ENCODE peak calls at places on chromosomes 11 and 22, in five cellular contexts. O is A549, Y is H1, V is cardiac muscle cell, B is WERI-Rb-1. N is an unnamed sample.

GRCh38 chr11:70078095-70078795 is at the start of gene ANO1:
- DNase-seq in O (no peak), Y (no peak), V (peak; percentile 50), B (no peak), N (no peak)

GRCh38 chr11:90179923-90180322 is 42.9 kb downstream of the CHORDC1 start:
- DNase-seq in O (no peak), Y (no peak), V (no peak), B (no peak), N (no peak)

GRCh38 chr22:24407278-24407665 is 20.1 kb upstream of the ADORA2A start:
- DNase-seq in O (no peak), Y (no peak), V (no peak), B (no peak), N (no peak)

GRCh38 chr22:50724616-50725015 is 13.4 kb upstream of the ACR start:
- DNase-seq in O (no peak), Y (no peak), V (no peak), B (no peak), N (no peak)

GRCh38 chr11:69837791-69838190 is 18.6 kb upstream of the FGF3 start:
- DNase-seq in O (no peak), Y (no peak), V (no peak), B (no peak), N (peak; percentile 18)

GRCh38 chr11:134607963-134608750 is 196.1 kb upstream of the B3GAT1 start:
- DNase-seq in O (no peak), Y (no peak), V (no peak), B (no peak), N (no peak)

GRCh38 chr11:4531666-4532065 is 13.3 kb upstream of the OR52M1 start:
- DNase-seq in O (no peak), Y (no peak), V (no peak), B (peak; percentile 32), N (no peak)

GRCh38 chr11:130786987-130787688 is 129.1 kb downstream of the SNX19 start:
- DNase-seq in O (no peak), Y (no peak), V (no peak), B (no peak), N (no peak)

GRCh38 chr22:30371981-30372380 is 15.2 kb downstream of the CCDC157 start:
- DNase-seq in O (no peak), Y (no peak), V (no peak), B (no peak), N (no peak)

GRCh38 chr22:48547971-48548370 is 1279.7 kb downstream of the BRD1 start:
- DNase-seq in O (no peak), Y (no peak), V (no peak), B (no peak), N (no peak)

GRCh38 chr11:23284626-23285025 is 424.4 kb upstream of the CCDC179 start:
- DNase-seq in O (no peak), Y (no peak), V (no peak), B (no peak), N (no peak)

DNA sequence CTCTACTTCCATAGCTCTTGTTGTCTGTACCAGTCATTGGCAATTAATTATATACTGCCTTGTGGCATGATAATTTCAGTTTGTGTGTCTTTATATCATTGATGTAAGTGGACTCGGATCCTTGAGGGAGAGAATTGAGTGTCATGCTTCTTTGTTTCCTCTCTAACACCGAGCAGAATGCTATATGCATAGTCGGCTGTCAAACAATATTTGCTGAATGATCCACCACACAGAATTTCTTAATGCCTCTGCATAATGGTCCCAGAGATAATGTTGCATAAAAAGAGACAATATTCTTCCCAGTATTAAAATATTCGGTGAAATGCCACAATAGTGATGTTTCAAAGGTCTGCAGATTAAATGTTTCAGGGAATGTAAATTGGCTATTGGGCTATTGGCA is 664.8 kb downstream of the NTM start:
- DNase-seq in O (no peak), Y (no peak), V (no peak), B (no peak), N (no peak)
- H3K4me3 ChIP-seq in O (no peak overlapping the region), Y (no peak overlapping the region), V (no peak overlapping the region), B (no peak overlapping the region), N (no peak overlapping the region)

GRCh38 chr11:108027057-108027456 is 18.4 kb downstream of the CUL5 start:
- DNase-seq in O (no peak), Y (no peak), V (no peak), B (no peak), N (no peak)

GRCh38 chr11:108019870-108020540 is 11.3 kb downstream of the CUL5 start:
- DNase-seq in O (no peak), Y (no peak), V (peak; percentile 31), B (no peak), N (no peak)

DNA sequence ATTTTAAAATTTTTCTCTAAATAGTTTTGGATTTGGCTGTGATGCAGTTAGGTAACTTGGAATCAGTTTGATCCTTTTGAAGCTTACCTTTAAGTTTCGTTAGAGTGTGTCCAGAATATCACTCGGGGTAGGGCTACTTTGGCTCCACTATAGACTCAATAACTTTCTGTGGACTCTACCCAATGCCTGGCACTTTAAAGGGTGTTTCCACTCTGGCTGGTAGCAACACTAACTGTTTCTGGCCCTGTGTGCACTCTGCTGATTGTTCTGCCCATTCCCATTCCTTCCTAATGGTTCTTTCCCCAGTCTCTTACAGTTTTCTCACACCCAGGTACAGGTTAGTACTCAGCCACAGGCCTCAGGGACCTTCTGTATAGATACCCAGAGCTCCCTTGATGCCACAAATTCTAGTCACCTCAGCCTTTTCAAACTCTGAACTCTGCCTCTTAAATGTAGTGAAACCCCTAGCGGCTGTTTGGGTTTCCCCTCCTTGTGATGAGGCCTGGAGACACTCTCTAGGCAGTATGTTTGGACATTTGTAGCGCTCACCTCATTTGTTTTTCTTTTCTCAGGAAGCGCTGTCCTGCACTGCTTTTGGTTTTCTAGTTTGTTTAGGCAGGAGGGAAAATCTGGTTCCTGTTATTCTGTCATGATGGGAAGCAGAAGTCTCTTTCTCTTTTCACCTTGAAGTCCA is 16.8 kb downstream of the CUL5 start:
- DNase-seq in O (no peak), Y (no peak), V (no peak), B (no peak), N (peak; percentile 78)
- TF ChIP-seq CTCF in O (no peak), Y (no peak), V (no peak), B (no peak), N (peak; percentile 33)

DNA sequence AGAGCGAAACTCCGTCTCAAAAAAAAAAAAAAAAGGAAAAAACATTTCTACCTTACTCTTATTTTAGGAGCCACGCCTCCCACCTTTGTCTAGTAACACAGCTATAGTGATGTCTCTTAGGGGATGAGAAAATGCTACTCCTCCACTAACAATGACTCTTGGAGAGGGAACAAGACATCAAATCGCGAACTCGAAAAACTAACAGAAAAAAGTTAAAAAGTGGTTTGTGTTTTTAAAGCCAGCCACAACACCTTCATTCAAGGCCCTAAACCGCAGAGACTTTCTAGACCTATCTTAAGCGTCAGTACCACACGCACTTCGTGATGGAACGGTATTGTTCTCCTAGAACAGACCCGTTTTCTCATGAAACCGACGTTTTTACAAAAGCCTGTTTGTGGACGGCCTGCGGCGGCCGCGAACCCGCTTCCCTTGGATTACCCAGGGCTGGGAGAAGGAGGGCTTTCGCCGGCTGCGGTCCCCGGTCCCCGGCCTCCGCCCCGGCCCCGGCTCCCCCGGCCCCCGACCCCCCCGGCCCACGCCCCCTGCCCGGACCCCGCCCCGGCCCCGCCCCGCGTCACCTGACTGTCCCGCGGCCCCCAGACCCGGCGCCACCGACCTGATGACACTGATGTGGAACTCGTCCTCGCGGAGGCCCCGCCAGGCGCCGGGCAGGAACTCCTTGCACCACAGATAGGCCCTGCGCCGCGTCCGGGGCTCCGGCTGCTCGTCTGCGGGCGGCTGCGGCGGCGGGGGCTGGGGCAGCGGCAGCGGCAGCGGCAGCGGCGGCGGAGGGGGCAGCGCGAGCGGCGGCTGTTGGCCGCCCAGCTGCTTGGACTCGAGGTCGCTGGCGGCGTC is 749 bp downstream of the CHKA start:
- DNase-seq in O (no peak), Y (no peak), V (peak; percentile 80), B (peak; percentile 57), N (peak; percentile 74)
- H3K4me3 ChIP-seq in O (peak overlapping the region; percentile 99), Y (peak overlapping the region; percentile 99), V (peak overlapping the region; percentile 63), B (peak overlapping the region; percentile 66), N (peak overlapping the region; percentile 84)

GRCh38 chr22:41301085-41302015 is at the start of gene ZC3H7B:
- DNase-seq in O (peak; percentile 92), Y (no peak), V (peak; percentile 89), B (peak; percentile 85), N (peak; percentile 91)
- TF ChIP-seq CTCF in O (peak; percentile 32), Y (peak; percentile 44), V (peak; percentile 56), B (peak; percentile 69), N (peak; percentile 51)

N was measured in GM12865.